ENCODE peak calls at places on chromosomes 5 and 9, in ten cellular contexts. E, U, F, N, I, K, B, G, P and R are unnamed samples.

GRCh38 chr9:91164724-91165520 is 196.8 kb downstream of the AUH start:
- DNase-seq in E (no peak), U (no peak), F (peak; percentile 84), N (peak; percentile 90), I (peak; percentile 90), K (no peak), B (peak; percentile 92), G (peak; percentile 96), P (peak; percentile 92), R (peak; percentile 95)

GRCh38 chr5:57592236-57592635 is 109.6 kb upstream of the ACTBL2 start:
- DNase-seq in E (no peak), U (no peak), F (no peak), N (no peak), I (no peak), K (no peak), B (no peak), G (no peak), P (no peak), R (no peak)

GRCh38 chr5:103512506-103512905 is 50.1 kb downstream of the NUDT12 start:
- DNase-seq in E (no peak), U (no peak), F (no peak), N (no peak), I (no peak), K (no peak), B (no peak), G (no peak), P (no peak), R (no peak)

GRCh38 chr5:77431719-77432118 is 60.4 kb downstream of the WDR41 start:
- DNase-seq in E (no peak), U (no peak), F (no peak), N (no peak), I (no peak), K (no peak), B (no peak), G (no peak), P (no peak), R (no peak)

GRCh38 chr5:173228639-173229380 is 6.2 kb downstream of the NKX2-5 start:
- DNase-seq in E (no peak), U (no peak), F (no peak), N (no peak), I (peak; percentile 68), K (no peak), B (no peak), G (no peak), P (no peak), R (no peak)

GRCh38 chr9:8856686-8857329 is 1057.2 kb upstream of the DMAC1 start:
- DNase-seq in E (no peak), U (no peak), F (peak; percentile 34), N (no peak), I (no peak), K (no peak), B (no peak), G (no peak), P (no peak), R (no peak)

GRCh38 chr5:171416160-171417049 is 3.0 kb upstream of the FGF18 start:
- DNase-seq in E (no peak), U (no peak), F (no peak), N (no peak), I (no peak), K (no peak), B (no peak), G (no peak), P (no peak), R (no peak)

GRCh38 chr5:123882946-123883345 is 371.0 kb downstream of the CSNK1G3 start:
- DNase-seq in E (no peak), U (no peak), F (no peak), N (no peak), I (no peak), K (no peak), B (no peak), G (no peak), P (no peak), R (peak; percentile 3)

GRCh38 chr5:138448481-138449398 is 9.9 kb downstream of the REEP2 start:
- DNase-seq in E (no peak), U (peak; percentile 78), F (peak; percentile 62), N (no peak), I (no peak), K (no peak), B (peak; percentile 65), G (peak; percentile 50), P (no peak), R (no peak)

GRCh38 chr9:18857769-18858168 is 175.2 kb downstream of the SAXO1 start:
- DNase-seq in E (no peak), U (no peak), F (no peak), N (no peak), I (no peak), K (no peak), B (no peak), G (peak; percentile 18), P (no peak), R (no peak)

GRCh38 chr5:179608131-179608581 is 15.3 kb downstream of the HNRNPH1 start:
- DNase-seq in E (no peak), U (no peak), F (no peak), N (no peak), I (peak; percentile 67), K (peak; percentile 26), B (peak; percentile 33), G (no peak), P (no peak), R (no peak)

GRCh38 chr5:109038209-109038840 is 290.6 kb downstream of the FER start:
- DNase-seq in E (no peak), U (no peak), F (no peak), N (no peak), I (no peak), K (no peak), B (no peak), G (peak; percentile 25), P (no peak), R (no peak)

GRCh38 chr5:157051604-157052245 is 7.2 kb downstream of the HAVCR1 start:
- DNase-seq in E (no peak), U (no peak), F (no peak), N (no peak), I (no peak), K (no peak), B (no peak), G (no peak), P (no peak), R (no peak)

GRCh38 chr9:114007991-114008666 is 70.0 kb downstream of the AMBP start:
- DNase-seq in E (no peak), U (no peak), F (no peak), N (no peak), I (peak; percentile 59), K (no peak), B (no peak), G (no peak), P (no peak), R (no peak)

GRCh38 chr5:89421035-89421434 is 538.1 kb upstream of the MEF2C start:
- DNase-seq in E (no peak), U (no peak), F (peak; percentile 1), N (no peak), I (no peak), K (no peak), B (no peak), G (peak; percentile 19), P (no peak), R (peak; percentile 33)